ENCODE peak calls at places on chromosome 4, in nine cellular contexts. One of them, this sample, is unnamed.

GRCh38 chr4:52949336-52949735 is 87.2 kb downstream of the RASL11B start:
- DNase-seq in keratinocyte: no peak
- DNase-seq in astrocyte: no peak
- DNase-seq in suprapubic skin: no peak
- DNase-seq in neural progenitor cell: no peak
- DNase-seq in AG10803: no peak
- DNase-seq in AG04450: no peak
- DNase-seq in AG04449: no peak
- DNase-seq in GM12865: no peak
- DNase-seq in this sample: no peak

GRCh38 chr4:117549624-117550023 is 464.2 kb upstream of the TRAM1L1 start:
- DNase-seq in keratinocyte: no peak
- DNase-seq in astrocyte: no peak
- DNase-seq in suprapubic skin: no peak
- DNase-seq in neural progenitor cell: no peak
- DNase-seq in AG10803: no peak
- DNase-seq in AG04450: no peak
- DNase-seq in AG04449: no peak
- DNase-seq in GM12865: no peak
- DNase-seq in this sample: no peak

GRCh38 chr4:167885872-167886271 is 206.5 kb upstream of the ANXA10 start:
- DNase-seq in keratinocyte: no peak
- DNase-seq in astrocyte: no peak
- DNase-seq in suprapubic skin: no peak
- DNase-seq in neural progenitor cell: no peak
- DNase-seq in AG10803: no peak
- DNase-seq in AG04450: no peak
- DNase-seq in AG04449: no peak
- DNase-seq in GM12865: no peak
- DNase-seq in this sample: no peak

GRCh38 chr4:41575665-41576064 is 37.7 kb downstream of the LIMCH1 start:
- DNase-seq in keratinocyte: no peak
- DNase-seq in astrocyte: no peak
- DNase-seq in suprapubic skin: no peak
- DNase-seq in neural progenitor cell: no peak
- DNase-seq in AG10803: no peak
- DNase-seq in AG04450: no peak
- DNase-seq in AG04449: no peak
- DNase-seq in GM12865: no peak
- DNase-seq in this sample: no peak

GRCh38 chr4:152308925-152309324 is 227.0 kb downstream of the FBXW7 start:
- DNase-seq in keratinocyte: no peak
- DNase-seq in astrocyte: no peak
- DNase-seq in suprapubic skin: no peak
- DNase-seq in neural progenitor cell: no peak
- DNase-seq in AG10803: no peak
- DNase-seq in AG04450: no peak
- DNase-seq in AG04449: no peak
- DNase-seq in GM12865: no peak
- DNase-seq in this sample: no peak

GRCh38 chr4:156378053-156378665 is 424.5 kb upstream of the CTSO start:
- DNase-seq in keratinocyte: peak
- DNase-seq in astrocyte: peak
- DNase-seq in suprapubic skin: no peak
- DNase-seq in neural progenitor cell: peak
- DNase-seq in AG10803: no peak
- DNase-seq in AG04450: peak
- DNase-seq in AG04449: no peak
- DNase-seq in GM12865: peak
- DNase-seq in this sample: no peak

GRCh38 chr4:3797831-3798500 is 31.8 kb downstream of the ADRA2C start:
- DNase-seq in keratinocyte: no peak
- DNase-seq in astrocyte: no peak
- DNase-seq in suprapubic skin: no peak
- DNase-seq in neural progenitor cell: no peak
- DNase-seq in AG10803: no peak
- DNase-seq in AG04450: no peak
- DNase-seq in AG04449: no peak
- DNase-seq in GM12865: no peak
- DNase-seq in this sample: no peak

GRCh38 chr4:121555315-121556107 is 141.3 kb downstream of the ANXA5 start:
- DNase-seq in keratinocyte: no peak
- DNase-seq in astrocyte: no peak
- DNase-seq in suprapubic skin: no peak
- DNase-seq in neural progenitor cell: no peak
- DNase-seq in AG10803: peak
- DNase-seq in AG04450: no peak
- DNase-seq in AG04449: no peak
- DNase-seq in GM12865: no peak
- DNase-seq in this sample: no peak

GRCh38 chr4:123599920-123600394 is 203.4 kb downstream of the SPRY1 start:
- DNase-seq in keratinocyte: no peak
- DNase-seq in astrocyte: peak
- DNase-seq in suprapubic skin: peak
- DNase-seq in neural progenitor cell: peak
- DNase-seq in AG10803: peak
- DNase-seq in AG04450: no peak
- DNase-seq in AG04449: no peak
- DNase-seq in GM12865: peak
- DNase-seq in this sample: no peak

GRCh38 chr4:139809207-139810157 is 143.9 kb downstream of the MGST2 start:
- DNase-seq in keratinocyte: no peak
- DNase-seq in astrocyte: no peak
- DNase-seq in suprapubic skin: no peak
- DNase-seq in neural progenitor cell: no peak
- DNase-seq in AG10803: no peak
- DNase-seq in AG04450: no peak
- DNase-seq in AG04449: no peak
- DNase-seq in GM12865: no peak
- DNase-seq in this sample: no peak

GRCh38 chr4:76563804-76564468 is 128.9 kb downstream of the SHROOM3 start:
- DNase-seq in keratinocyte: no peak
- DNase-seq in astrocyte: no peak
- DNase-seq in suprapubic skin: no peak
- DNase-seq in neural progenitor cell: no peak
- DNase-seq in AG10803: no peak
- DNase-seq in AG04450: no peak
- DNase-seq in AG04449: no peak
- DNase-seq in GM12865: no peak
- DNase-seq in this sample: no peak

GRCh38 chr4:76802546-76803021 is 95.4 kb downstream of the SOWAHB start:
- DNase-seq in keratinocyte: no peak
- DNase-seq in astrocyte: peak
- DNase-seq in suprapubic skin: no peak
- DNase-seq in neural progenitor cell: peak
- DNase-seq in AG10803: peak
- DNase-seq in AG04450: no peak
- DNase-seq in AG04449: no peak
- DNase-seq in GM12865: no peak
- DNase-seq in this sample: no peak

GRCh38 chr4:127580300-127580699 is 52.5 kb upstream of the INTU start:
- DNase-seq in keratinocyte: no peak
- DNase-seq in astrocyte: no peak
- DNase-seq in suprapubic skin: no peak
- DNase-seq in neural progenitor cell: no peak
- DNase-seq in AG10803: no peak
- DNase-seq in AG04450: no peak
- DNase-seq in AG04449: no peak
- DNase-seq in GM12865: no peak
- DNase-seq in this sample: no peak

GRCh38 chr4:36494766-36495165 is 213.3 kb downstream of the DTHD1 start:
- DNase-seq in keratinocyte: no peak
- DNase-seq in astrocyte: no peak
- DNase-seq in suprapubic skin: no peak
- DNase-seq in neural progenitor cell: no peak
- DNase-seq in AG10803: no peak
- DNase-seq in AG04450: no peak
- DNase-seq in AG04449: no peak
- DNase-seq in GM12865: no peak
- DNase-seq in this sample: no peak

GRCh38 chr4:140448830-140449229 is 21.4 kb upstream of the CLGN start:
- DNase-seq in keratinocyte: no peak
- DNase-seq in astrocyte: peak
- DNase-seq in suprapubic skin: no peak
- DNase-seq in neural progenitor cell: no peak
- DNase-seq in AG10803: no peak
- DNase-seq in AG04450: no peak
- DNase-seq in AG04449: no peak
- DNase-seq in GM12865: no peak
- DNase-seq in this sample: no peak

GRCh38 chr4:118772149-118773081 is 63.5 kb downstream of the SEC24D start:
- DNase-seq in keratinocyte: no peak
- DNase-seq in astrocyte: peak
- DNase-seq in suprapubic skin: no peak
- DNase-seq in neural progenitor cell: peak
- DNase-seq in AG10803: peak
- DNase-seq in AG04450: no peak
- DNase-seq in AG04449: no peak
- DNase-seq in GM12865: peak
- DNase-seq in this sample: no peak
- TF ChIP-seq CTCF in keratinocyte: no peak
- TF ChIP-seq CTCF in astrocyte: peak
- TF ChIP-seq CTCF in suprapubic skin: peak
- TF ChIP-seq CTCF in neural progenitor cell: peak
- TF ChIP-seq CTCF in AG10803: peak
- TF ChIP-seq CTCF in AG04450: peak
- TF ChIP-seq CTCF in AG04449: peak
- TF ChIP-seq CTCF in GM12865: peak
- TF ChIP-seq CTCF in this sample: peak

DNA sequence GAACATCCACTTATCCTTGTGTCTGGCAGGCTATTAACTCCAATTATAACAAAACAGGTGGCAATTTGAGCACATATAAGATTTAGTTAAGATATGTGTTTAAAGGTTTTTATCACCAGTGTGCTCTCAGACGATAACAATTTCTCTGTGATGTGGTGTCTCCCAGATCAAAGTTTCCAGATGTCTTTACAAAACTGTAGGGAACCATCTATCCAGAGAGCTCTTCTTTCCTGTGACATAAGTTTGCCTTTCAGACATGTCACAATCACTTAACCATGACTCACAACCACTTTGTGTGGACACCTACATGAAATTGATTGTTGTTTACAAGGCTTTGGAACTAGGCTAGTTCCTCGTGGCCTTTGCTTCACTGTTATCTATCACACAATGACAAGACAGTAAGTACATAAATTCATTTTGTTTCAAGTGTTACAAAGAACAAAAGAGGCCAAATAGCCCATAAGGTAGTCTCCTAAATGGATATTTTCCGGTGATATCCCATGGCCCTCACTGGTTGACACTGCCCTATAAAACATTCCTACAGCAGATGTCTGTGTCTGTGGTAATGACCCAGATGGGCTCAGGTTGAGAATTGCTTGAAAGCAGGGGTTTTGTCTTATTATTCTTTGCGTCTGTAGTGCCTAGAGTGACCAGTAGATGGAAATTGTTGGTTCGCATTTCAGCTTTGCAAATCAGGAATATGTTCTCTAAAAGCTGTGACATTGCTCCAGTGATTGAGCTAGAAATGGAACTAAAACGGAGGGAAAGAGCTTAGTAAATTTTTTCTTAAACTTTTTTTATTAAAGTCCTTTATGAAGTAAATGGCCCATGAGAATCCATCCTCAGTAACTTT is 297.8 kb upstream of the FAM241A start:
- DNase-seq in keratinocyte: no peak
- DNase-seq in astrocyte: no peak
- DNase-seq in suprapubic skin: no peak
- DNase-seq in neural progenitor cell: peak
- DNase-seq in AG10803: peak
- DNase-seq in AG04450: no peak
- DNase-seq in AG04449: no peak
- DNase-seq in GM12865: no peak
- DNase-seq in this sample: no peak
- TF ChIP-seq CTCF in keratinocyte: no peak
- TF ChIP-seq CTCF in astrocyte: peak
- TF ChIP-seq CTCF in suprapubic skin: no peak
- TF ChIP-seq CTCF in neural progenitor cell: peak
- TF ChIP-seq CTCF in AG10803: peak
- TF ChIP-seq CTCF in AG04450: peak
- TF ChIP-seq CTCF in AG04449: peak
- TF ChIP-seq CTCF in GM12865: peak
- TF ChIP-seq CTCF in this sample: peak

DNA sequence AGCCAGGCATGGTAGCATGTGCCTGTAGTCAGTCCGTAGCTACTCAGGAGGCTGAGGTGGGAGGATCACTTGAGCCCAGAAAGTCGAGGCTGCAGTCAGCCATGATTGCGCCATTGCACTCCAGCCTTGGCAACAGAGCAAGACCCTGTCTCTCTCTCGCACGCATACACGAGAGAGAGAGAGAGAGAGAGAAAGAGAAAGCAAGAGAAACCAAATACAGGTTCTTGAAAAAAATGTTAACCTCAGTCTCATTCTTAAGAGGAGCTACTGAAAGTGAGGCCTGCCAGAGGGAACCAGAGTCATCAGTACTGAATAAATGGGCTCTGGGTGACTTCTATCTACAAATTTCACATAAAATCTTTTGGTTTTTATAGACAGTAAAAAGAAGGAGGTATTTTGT is 42.9 kb downstream of the KIAA0232 start:
- DNase-seq in keratinocyte: no peak
- DNase-seq in astrocyte: no peak
- DNase-seq in suprapubic skin: no peak
- DNase-seq in neural progenitor cell: no peak
- DNase-seq in AG10803: no peak
- DNase-seq in AG04450: no peak
- DNase-seq in AG04449: no peak
- DNase-seq in GM12865: peak
- DNase-seq in this sample: no peak
- TF ChIP-seq CTCF in keratinocyte: no peak
- TF ChIP-seq CTCF in astrocyte: no peak
- TF ChIP-seq CTCF in suprapubic skin: no peak
- TF ChIP-seq CTCF in neural progenitor cell: no peak
- TF ChIP-seq CTCF in AG10803: no peak
- TF ChIP-seq CTCF in AG04450: no peak
- TF ChIP-seq CTCF in AG04449: no peak
- TF ChIP-seq CTCF in GM12865: no peak
- TF ChIP-seq CTCF in this sample: no peak

DNA sequence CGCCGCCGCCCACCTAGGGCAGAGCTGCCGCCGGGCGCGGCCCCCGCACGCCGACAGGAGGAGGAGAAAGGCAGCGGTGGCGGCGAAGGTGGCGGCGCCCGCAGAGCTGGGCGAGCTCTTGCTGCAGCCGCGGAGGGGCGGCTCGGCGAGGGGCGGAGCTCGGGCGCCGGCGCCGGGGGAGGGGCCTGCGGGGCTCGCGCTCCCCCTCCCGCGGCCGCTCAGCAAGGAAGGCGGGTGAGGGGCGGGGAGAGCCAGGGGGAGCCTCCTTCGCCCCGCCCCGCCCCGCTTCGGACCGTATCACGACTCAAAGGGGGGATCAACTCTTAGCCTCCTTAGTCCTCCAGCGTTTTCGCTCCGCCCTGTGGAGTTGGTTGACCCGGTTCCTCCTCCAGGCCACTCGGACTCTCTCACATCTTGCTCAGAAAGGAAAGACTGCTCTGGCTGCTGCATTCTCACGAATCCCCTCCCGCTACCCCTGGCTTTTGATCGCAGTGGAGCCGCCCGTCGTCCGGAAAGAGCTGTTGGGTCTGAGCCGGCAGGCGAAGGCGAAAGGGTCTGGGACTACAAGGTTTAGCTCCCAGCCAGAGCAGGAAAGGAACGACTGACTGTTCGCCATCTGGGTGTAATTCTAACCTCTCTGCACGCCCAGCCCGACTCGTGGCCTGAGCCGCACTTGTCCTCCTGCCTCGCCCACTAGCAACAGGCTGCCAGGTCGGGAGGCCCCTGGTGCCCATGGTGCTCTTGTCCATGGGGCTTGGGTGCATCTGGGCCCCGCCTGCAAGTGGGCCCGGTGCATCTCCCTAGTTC is at the start of gene ATP8A1:
- DNase-seq in keratinocyte: no peak
- DNase-seq in astrocyte: peak
- DNase-seq in suprapubic skin: peak
- DNase-seq in neural progenitor cell: peak
- DNase-seq in AG10803: peak
- DNase-seq in AG04450: peak
- DNase-seq in AG04449: no peak
- DNase-seq in GM12865: peak
- DNase-seq in this sample: peak
- TF ChIP-seq CTCF in keratinocyte: no peak
- TF ChIP-seq CTCF in astrocyte: no peak
- TF ChIP-seq CTCF in suprapubic skin: no peak
- TF ChIP-seq CTCF in neural progenitor cell: no peak
- TF ChIP-seq CTCF in AG10803: no peak
- TF ChIP-seq CTCF in AG04450: no peak
- TF ChIP-seq CTCF in AG04449: peak
- TF ChIP-seq CTCF in GM12865: no peak
- TF ChIP-seq CTCF in this sample: peak

This sample was measured in AG09309.